ENCODE peak calls at places on chromosomes 5 and 9, in nine cellular contexts. T is BE2C; B is SJCRH30; W is mucosa of descending colon; L is fibroblast of lung; G is transverse colon; A is CD8-positive, alpha-beta T cell; X is SK-N-SH; H is tibial nerve. Z is an unnamed sample. For H3K36me3 and H3K4me1, the result is how much of the 10 kb centered on the place peaks cover.

GRCh38 chr9:85172001-85172978 is 502.8 kb downstream of the NTRK2 start:
- DNase-seq in T (no peak), B (no peak), W (no peak), L (no peak), G (no peak), A (no peak), X (no peak), H (peak), Z (no peak)

GRCh38 chr5:174424219-174425053 is 299.9 kb upstream of the MSX2 start:
- DNase-seq in T (peak), B (peak), W (no peak), L (peak), G (no peak), A (no peak), X (peak), H (no peak), Z (no peak)

GRCh38 chr9:31541626-31542025 is 842.8 kb upstream of the ACO1 start:
- DNase-seq in T (no peak), B (no peak), W (no peak), L (no peak), G (no peak), A (no peak), X (no peak), H (no peak), Z (no peak)

GRCh38 chr5:142748132-142748531 is 22.0 kb upstream of the ARHGAP26 start:
- DNase-seq in T (no peak), B (no peak), W (no peak), L (peak), G (no peak), A (no peak), X (no peak), H (no peak), Z (no peak)

GRCh38 chr5:5221731-5222130 is 81.6 kb downstream of the ADAMTS16 start:
- DNase-seq in T (no peak), B (no peak), W (no peak), L (peak), G (no peak), A (no peak), X (no peak), H (no peak), Z (no peak)

GRCh38 chr9:15837079-15837679 is 284.3 kb downstream of the CCDC171 start:
- DNase-seq in T (peak), B (peak), W (no peak), L (peak), G (no peak), A (no peak), X (peak), H (no peak), Z (no peak)

GRCh38 chr9:13279284-13280162 is at the start of gene MPDZ:
- DNase-seq in T (peak), B (peak), W (peak), L (peak), G (peak), A (no peak), X (peak), H (peak), Z (peak)

GRCh38 chr9:134187110-134187531 is 22.8 kb upstream of the RNU6ATAC start:
- DNase-seq in T (peak), B (no peak), W (peak), L (no peak), G (no peak), A (no peak), X (peak), H (peak), Z (no peak)

GRCh38 chr9:116190997-116191396 is 37.4 kb downstream of the PAPPA start:
- DNase-seq in T (no peak), B (no peak), W (no peak), L (peak), G (no peak), A (no peak), X (no peak), H (no peak), Z (no peak)

GRCh38 chr9:5611321-5612186 is 17.4 kb upstream of the RIC1 start:
- DNase-seq in T (no peak), B (no peak), W (no peak), L (no peak), G (no peak), A (no peak), X (no peak), H (no peak), Z (no peak)

GRCh38 chr5:109299557-109299956 is 110.2 kb downstream of the PJA2 start:
- DNase-seq in T (peak), B (no peak), W (no peak), L (no peak), G (no peak), A (no peak), X (no peak), H (no peak), Z (no peak)

GRCh38 chr5:167284491-167284890 is 1007.0 kb upstream of the WWC1 start:
- DNase-seq in T (no peak), B (no peak), W (no peak), L (peak), G (no peak), A (no peak), X (no peak), H (no peak), Z (no peak)

GRCh38 chr5:73897886-73898285 is 271.9 kb downstream of the ARHGEF28 start:
- DNase-seq in T (peak), B (no peak), W (no peak), L (no peak), G (no peak), A (no peak), X (no peak), H (no peak), Z (peak)

GRCh38 chr5:145811834-145812625 is 23.1 kb downstream of the PRELID2 start:
- DNase-seq in T (no peak), B (peak), W (no peak), L (peak), G (no peak), A (no peak), X (no peak), H (no peak), Z (no peak)

GRCh38 chr5:1017691-1018455 is 9.3 kb downstream of the NKD2 start:
- DNase-seq in T (no peak), B (no peak), W (no peak), L (no peak), G (no peak), A (no peak), X (no peak), H (no peak), Z (no peak)

GRCh38 chr9:107404086-107404590 is 85.4 kb downstream of the KLF4 start:
- DNase-seq in T (no peak), B (peak), W (no peak), L (no peak), G (no peak), A (no peak), X (no peak), H (no peak), Z (no peak)

GRCh38 chr5:73242741-73243140 is 69.7 kb downstream of the TMEM174 start:
- DNase-seq in T (no peak), B (no peak), W (no peak), L (no peak), G (no peak), A (no peak), X (no peak), H (no peak), Z (no peak)

GRCh38 chr9:114958021-114958846 is 27.8 kb upstream of the TNFSF8 start:
- DNase-seq in T (no peak), B (no peak), W (no peak), L (peak), G (peak), A (no peak), X (no peak), H (no peak), Z (peak)

GRCh38 chr5:41068169-41068568 is 3.0 kb downstream of the MROH2B start:
- DNase-seq in T (peak), B (peak), W (no peak), L (peak), G (no peak), A (no peak), X (no peak), H (no peak), Z (no peak)

GRCh38 chr5:83718195-83718825 is 2.3 kb downstream of the HAPLN1 start:
- DNase-seq in T (peak), B (peak), W (no peak), L (peak), G (peak), A (no peak), X (peak), H (no peak), Z (no peak)

GRCh38 chr9:70696694-70697335 is 282.4 kb upstream of the KLF9 start:
- DNase-seq in T (no peak), B (no peak), W (no peak), L (no peak), G (no peak), A (no peak), X (no peak), H (no peak), Z (no peak)

GRCh38 chr9:38083858-38084555 is 15.0 kb upstream of the SHB start:
- DNase-seq in T (no peak), B (no peak), W (no peak), L (no peak), G (no peak), A (no peak), X (no peak), H (no peak), Z (no peak)

GRCh38 chr9:97703437-97704326 is 6.5 kb upstream of the XPA start:
- DNase-seq in T (peak), B (peak), W (no peak), L (peak), G (no peak), A (no peak), X (peak), H (no peak), Z (no peak)

GRCh38 chr9:96331236-96331947 is 29.4 kb upstream of the HSD17B3 start:
- DNase-seq in T (no peak), B (no peak), W (no peak), L (no peak), G (no peak), A (no peak), X (no peak), H (no peak), Z (no peak)

GRCh38 chr9:95211028-95211427 is 106.5 kb downstream of the FANCC start:
- DNase-seq in T (peak), B (no peak), W (no peak), L (no peak), G (no peak), A (no peak), X (no peak), H (no peak), Z (no peak)

GRCh38 chr5:161895510-161895909 is 47.6 kb downstream of the GABRA1 start:
- DNase-seq in T (no peak), B (no peak), W (no peak), L (no peak), G (no peak), A (no peak), X (no peak), H (no peak), Z (no peak)

GRCh38 chr5:161889971-161890370 is 42.1 kb downstream of the GABRA1 start:
- DNase-seq in T (no peak), B (peak), W (no peak), L (no peak), G (no peak), A (no peak), X (no peak), H (no peak), Z (no peak)
- H3K36me3 ChIP-seq in T (under half), B (under half), W (under half), L (under half), G (under half), A (under half), X (under half), H (under half), Z (under half)

GRCh38 chr5:33890147-33890546 is 1.6 kb downstream of the ADAMTS12 start:
- DNase-seq in T (no peak), B (peak), W (no peak), L (peak), G (no peak), A (no peak), X (no peak), H (no peak), Z (no peak)

GRCh38 chr5:33890633-33891032 is 1.2 kb downstream of the ADAMTS12 start:
- DNase-seq in T (no peak), B (peak), W (no peak), L (peak), G (no peak), A (no peak), X (no peak), H (no peak), Z (no peak)

GRCh38 chr5:33894566-33894965 is 2.8 kb upstream of the ADAMTS12 start:
- DNase-seq in T (no peak), B (no peak), W (no peak), L (no peak), G (no peak), A (no peak), X (no peak), H (no peak), Z (no peak)

GRCh38 chr5:33892419-33893151 is 795 bp upstream of the ADAMTS12 start:
- DNase-seq in T (no peak), B (peak), W (no peak), L (peak), G (peak), A (no peak), X (no peak), H (no peak), Z (no peak)

GRCh38 chr5:33891731-33892418 is at the start of gene ADAMTS12:
- DNase-seq in T (no peak), B (peak), W (peak), L (peak), G (peak), A (no peak), X (peak), H (no peak), Z (no peak)
- H3K4me1 ChIP-seq in T (under half), B (under half), W (under half), L (under half), G (under half), A (under half), X (under half), H (under half), Z (under half)

GRCh38 chr9:131522257-131523085 is 8.6 kb downstream of the UCK1 start:
- DNase-seq in T (no peak), B (no peak), W (no peak), L (no peak), G (no peak), A (no peak), X (peak), H (no peak), Z (no peak)
- H3K36me3 ChIP-seq in T (half or more), B (half or more), W (under half), L (under half), G (under half), A (half or more), X (half or more), H (under half), Z (half or more)

DNA sequence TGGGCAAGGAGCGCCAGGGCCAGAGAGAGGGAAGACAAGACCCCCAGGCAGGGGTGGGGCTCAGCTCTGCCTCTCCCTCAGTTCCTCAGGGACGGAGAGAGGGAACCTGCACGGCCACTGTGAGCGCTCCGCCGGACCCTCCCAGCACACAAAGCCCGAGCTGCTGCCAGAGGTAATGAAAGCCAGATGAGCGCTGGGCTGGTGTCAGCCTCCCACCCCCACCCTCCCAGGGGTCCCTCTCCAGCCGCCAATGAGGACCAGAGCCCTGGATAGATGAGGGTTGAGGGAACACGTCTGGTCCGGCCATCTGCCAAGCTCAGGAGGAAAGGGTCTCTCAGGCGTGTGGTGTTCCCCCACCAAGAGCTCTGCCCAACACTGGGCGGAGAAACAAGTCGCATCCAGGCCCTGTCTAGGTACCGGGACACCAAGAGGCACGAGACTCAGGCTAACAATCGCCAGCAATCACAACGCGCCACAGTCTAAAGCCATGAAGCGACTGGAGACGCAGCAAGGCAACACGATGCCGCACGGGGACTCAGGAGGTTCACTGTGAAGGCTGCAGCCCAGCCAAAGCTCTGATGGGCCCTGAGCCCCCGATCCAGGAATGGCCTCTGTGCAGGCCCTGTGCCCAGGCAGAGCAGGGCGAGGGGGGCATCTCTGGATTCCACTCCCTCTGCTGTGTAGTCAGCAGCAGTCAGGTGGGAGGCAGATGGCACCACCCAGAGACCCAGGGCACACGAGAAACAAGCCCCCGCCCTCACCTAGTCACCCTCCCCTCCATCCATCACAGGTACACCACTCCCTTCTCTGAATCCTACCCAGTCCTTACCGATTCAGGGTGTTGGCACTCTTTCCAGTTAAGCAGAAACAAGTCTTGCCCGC is 1.3 kb downstream of the RALGDS start:
- DNase-seq in T (peak), B (peak), W (peak), L (no peak), G (no peak), A (no peak), X (peak), H (no peak), Z (peak)
- H3K4me1 ChIP-seq in T (half or more), B (under half), W (under half), L (under half), G (under half), A (half or more), X (half or more), H (under half), Z (half or more)

GRCh38 chr5:140674629-140675028 is 1.3 kb upstream of the DND1 start:
- DNase-seq in T (no peak), B (no peak), W (no peak), L (no peak), G (no peak), A (no peak), X (no peak), H (no peak), Z (no peak)

GRCh38 chr5:140678993-140679392 is 5.6 kb upstream of the DND1 start:
- DNase-seq in T (no peak), B (no peak), W (no peak), L (no peak), G (no peak), A (no peak), X (no peak), H (no peak), Z (no peak)

GRCh38 chr5:140674211-140674610 is 835 bp upstream of the DND1 start:
- DNase-seq in T (no peak), B (no peak), W (no peak), L (no peak), G (no peak), A (no peak), X (no peak), H (no peak), Z (no peak)

GRCh38 chr5:140673187-140673976 is at the start of gene DND1:
- DNase-seq in T (no peak), B (no peak), W (no peak), L (no peak), G (no peak), A (no peak), X (peak), H (no peak), Z (no peak)

GRCh38 chr5:140677947-140678346 is 4.6 kb upstream of the DND1 start:
- DNase-seq in T (no peak), B (no peak), W (no peak), L (no peak), G (no peak), A (no peak), X (no peak), H (no peak), Z (no peak)
- H3K36me3 ChIP-seq in T (half or more), B (half or more), W (under half), L (under half), G (under half), A (under half), X (half or more), H (under half), Z (under half)